ENCODE peak calls at places on chromosomes 3 and 15, in six cellular contexts. D is stimulated activated naive CD8-positive, alpha-beta T cell treated with anti-CD3 and anti-CD28 coated beads, Interleukin-15, Interleukin-2, amounts not matched to agents 100 U/mL and 50 U/mL, for 24 hours; V is heart right ventricle; G is B cell; Q is T-cell; H is activated T-cell treated with anti-CD3 and anti-CD28 coated beads for 48 hours. K is an unnamed sample.

GRCh38 chr3:10581251-10581650 is 75.9 kb upstream of the ATP2B2 start:
- DNase-seq in D (no peak), V (no peak), G (no peak), Q (no peak), H (no peak), K (no peak)

GRCh38 chr3:118863731-118864322 is 170.8 kb downstream of the IGSF11 start:
- DNase-seq in D (no peak), V (no peak), G (no peak), Q (no peak), H (no peak), K (no peak)

GRCh38 chr3:153925826-153926514 is 195.2 kb upstream of the ARHGEF26 start:
- DNase-seq in D (no peak), V (no peak), G (no peak), Q (no peak), H (no peak), K (no peak)

GRCh38 chr3:161600185-161600584 is 103.6 kb downstream of the OTOL1 start:
- DNase-seq in D (no peak), V (no peak), G (no peak), Q (no peak), H (no peak), K (no peak)

GRCh38 chr15:64134322-64134829 is 17.2 kb upstream of the SNX22 start:
- DNase-seq in D (no peak), V (peak), G (no peak), Q (no peak), H (no peak), K (no peak)

GRCh38 chr3:180570238-180570637 is 31.7 kb upstream of the TTC14 start:
- DNase-seq in D (no peak), V (no peak), G (no peak), Q (no peak), H (no peak), K (no peak)

GRCh38 chr3:158794936-158795518 is 6.8 kb upstream of the MFSD1 start:
- DNase-seq in D (no peak), V (no peak), G (peak), Q (no peak), H (no peak), K (no peak)

GRCh38 chr3:72186485-72186864 is 401.5 kb upstream of the PROK2 start:
- DNase-seq in D (no peak), V (no peak), G (no peak), Q (no peak), H (no peak), K (no peak)

GRCh38 chr3:36875397-36875796 is 69.5 kb downstream of the TRANK1 start:
- DNase-seq in D (no peak), V (no peak), G (no peak), Q (no peak), H (no peak), K (no peak)

GRCh38 chr3:196207159-196207832 is 3.9 kb downstream of the ZDHHC19 start:
- DNase-seq in D (no peak), V (no peak), G (peak), Q (peak), H (no peak), K (no peak)

GRCh38 chr3:158379517-158379916 is 191.5 kb upstream of the MLF1 start:
- DNase-seq in D (no peak), V (no peak), G (no peak), Q (no peak), H (no peak), K (no peak)

GRCh38 chr3:40690696-40691597 is 166.2 kb downstream of the ZNF621 start:
- DNase-seq in D (no peak), V (peak), G (no peak), Q (no peak), H (no peak), K (no peak)

GRCh38 chr3:123284399-123285010 is 82.8 kb downstream of the SEC22A start:
- DNase-seq in D (no peak), V (no peak), G (no peak), Q (no peak), H (no peak), K (no peak)

GRCh38 chr3:128867200-128868125 is 12.0 kb upstream of the ACAD9 start:
- DNase-seq in D (no peak), V (no peak), G (no peak), Q (no peak), H (no peak), K (no peak)

GRCh38 chr3:12557472-12558105 is 702 bp downstream of the MKRN2 start:
- DNase-seq in D (no peak), V (no peak), G (no peak), Q (no peak), H (no peak), K (no peak)

GRCh38 chr15:59524331-59524731 is 86.3 kb downstream of the FAM81A start:
- DNase-seq in D (no peak), V (no peak), G (peak), Q (no peak), H (no peak), K (no peak)

GRCh38 chr3:71358243-71358642 is 225.3 kb downstream of the FOXP1 start:
- DNase-seq in D (no peak), V (no peak), G (no peak), Q (no peak), H (no peak), K (no peak)

GRCh38 chr3:120177907-120178306 is 83.7 kb upstream of the GSK3B start:
- DNase-seq in D (no peak), V (no peak), G (no peak), Q (no peak), H (no peak), K (no peak)

GRCh38 chr15:24764375-24765171 is 89.0 kb downstream of the NPAP1 start:
- DNase-seq in D (no peak), V (no peak), G (no peak), Q (no peak), H (no peak), K (no peak)

GRCh38 chr15:98906712-98907083 is 100.9 kb downstream of the PGPEP1L start:
- DNase-seq in D (no peak), V (peak), G (no peak), Q (no peak), H (no peak), K (no peak)

GRCh38 chr3:194095464-194095863 is 40.5 kb upstream of the HES1 start:
- DNase-seq in D (no peak), V (peak), G (no peak), Q (no peak), H (no peak), K (no peak)

GRCh38 chr3:119294889-119295769 is 946 bp downstream of the ARHGAP31 start:
- DNase-seq in D (peak), V (peak), G (peak), Q (peak), H (peak), K (peak)

GRCh38 chr15:38877471-38877870 is 312.9 kb upstream of the RASGRP1 start:
- DNase-seq in D (no peak), V (no peak), G (no peak), Q (no peak), H (no peak), K (no peak)

GRCh38 chr15:42494998-42495360 is 455 bp upstream of the SNAP23 start:
- DNase-seq in D (peak), V (no peak), G (no peak), Q (no peak), H (no peak), K (no peak)

GRCh38 chr3:16357698-16358097 is 92.7 kb downstream of the OXNAD1 start:
- DNase-seq in D (no peak), V (no peak), G (no peak), Q (no peak), H (no peak), K (no peak)

GRCh38 chr15:66848666-66849392 is 146.8 kb downstream of the SMAD6 start:
- DNase-seq in D (no peak), V (no peak), G (no peak), Q (no peak), H (no peak), K (no peak)

GRCh38 chr3:194279701-194280360 is 71.3 kb downstream of the CPN2 start:
- DNase-seq in D (no peak), V (no peak), G (no peak), Q (no peak), H (no peak), K (no peak)

GRCh38 chr15:42144841-42145375 is 11.5 kb downstream of the PLA2G4F start:
- DNase-seq in D (no peak), V (no peak), G (no peak), Q (no peak), H (no peak), K (no peak)

GRCh38 chr3:110016235-110016634 is 678.9 kb upstream of the DPPA4 start:
- DNase-seq in D (no peak), V (no peak), G (no peak), Q (no peak), H (no peak), K (no peak)

GRCh38 chr3:152857082-152857481 is 22.2 kb downstream of the P2RY1 start:
- DNase-seq in D (no peak), V (no peak), G (no peak), Q (no peak), H (no peak), K (no peak)

GRCh38 chr15:80856400-80856799 is 77.2 kb downstream of the CEMIP start:
- DNase-seq in D (peak), V (no peak), G (no peak), Q (no peak), H (peak), K (no peak)

GRCh38 chr3:52443791-52444687 is 864 bp downstream of the SEMA3G start:
- DNase-seq in D (no peak), V (no peak), G (no peak), Q (no peak), H (no peak), K (no peak)

GRCh38 chr15:58212909-58213526 is 74.8 kb downstream of the AQP9 start:
- DNase-seq in D (no peak), V (no peak), G (no peak), Q (no peak), H (no peak), K (no peak)